ENCODE peak calls at places on chromosomes 12 and 14, in nine cellular contexts. One of them, this sample, is unnamed.

GRCh38 chr12:71636704-71637115 is 26.9 kb downstream of the ZFC3H1 start:
- DNase-seq in chondrocyte: no peak
- DNase-seq in body of pancreas: no peak
- DNase-seq in dermis microvascular lymphatic vessel endothelial cell: peak; percentile 63
- DNase-seq in left cardiac atrium: no peak
- DNase-seq in tibial nerve: no peak
- DNase-seq in WTC11: no peak
- DNase-seq in GF-D8: peak; percentile 32
- DNase-seq in GM23338: peak; percentile 93
- DNase-seq in this sample: peak; percentile 63

GRCh38 chr12:44827832-44828438 is 48.2 kb downstream of the NELL2 start:
- DNase-seq in chondrocyte: no peak
- DNase-seq in WTC11: no peak
- DNase-seq in dermis microvascular lymphatic vessel endothelial cell: no peak
- DNase-seq in GM23338: no peak
- DNase-seq in GF-D8: no peak
- DNase-seq in body of pancreas: no peak
- DNase-seq in tibial nerve: no peak
- DNase-seq in left cardiac atrium: no peak
- DNase-seq in this sample: no peak

GRCh38 chr14:104697892-104698583 is 8.6 kb downstream of the INF2 start:
- DNase-seq in GF-D8: no peak
- DNase-seq in left cardiac atrium: no peak
- DNase-seq in WTC11: no peak
- DNase-seq in body of pancreas: no peak
- DNase-seq in dermis microvascular lymphatic vessel endothelial cell: no peak
- DNase-seq in tibial nerve: no peak
- DNase-seq in GM23338: no peak
- DNase-seq in chondrocyte: no peak
- DNase-seq in this sample: peak; percentile 81

GRCh38 chr12:69064734-69065413 is 131.9 kb upstream of the CPM start:
- DNase-seq in GF-D8: no peak
- DNase-seq in WTC11: no peak
- DNase-seq in left cardiac atrium: no peak
- DNase-seq in body of pancreas: no peak
- DNase-seq in chondrocyte: no peak
- DNase-seq in dermis microvascular lymphatic vessel endothelial cell: no peak
- DNase-seq in GM23338: no peak
- DNase-seq in tibial nerve: no peak
- DNase-seq in this sample: no peak

GRCh38 chr12:112824701-112825100 is 33.2 kb downstream of the RPH3A start:
- DNase-seq in GF-D8: no peak
- DNase-seq in left cardiac atrium: no peak
- DNase-seq in body of pancreas: no peak
- DNase-seq in dermis microvascular lymphatic vessel endothelial cell: no peak
- DNase-seq in tibial nerve: no peak
- DNase-seq in WTC11: no peak
- DNase-seq in GM23338: no peak
- DNase-seq in chondrocyte: no peak
- DNase-seq in this sample: no peak

GRCh38 chr12:45599196-45599595 is 130.3 kb upstream of the ARID2 start:
- DNase-seq in dermis microvascular lymphatic vessel endothelial cell: no peak
- DNase-seq in WTC11: no peak
- DNase-seq in GM23338: no peak
- DNase-seq in chondrocyte: no peak
- DNase-seq in GF-D8: no peak
- DNase-seq in tibial nerve: no peak
- DNase-seq in left cardiac atrium: no peak
- DNase-seq in body of pancreas: no peak
- DNase-seq in this sample: no peak

GRCh38 chr12:59404109-59404650 is 191.6 kb upstream of the SLC16A7 start:
- DNase-seq in GM23338: no peak
- DNase-seq in dermis microvascular lymphatic vessel endothelial cell: no peak
- DNase-seq in left cardiac atrium: no peak
- DNase-seq in body of pancreas: no peak
- DNase-seq in WTC11: no peak
- DNase-seq in chondrocyte: no peak
- DNase-seq in tibial nerve: no peak
- DNase-seq in GF-D8: no peak
- DNase-seq in this sample: no peak

GRCh38 chr12:43063642-43064041 is 474.1 kb upstream of the PRICKLE1 start:
- DNase-seq in GM23338: no peak
- DNase-seq in body of pancreas: no peak
- DNase-seq in left cardiac atrium: no peak
- DNase-seq in tibial nerve: peak; percentile 21
- DNase-seq in chondrocyte: no peak
- DNase-seq in dermis microvascular lymphatic vessel endothelial cell: no peak
- DNase-seq in GF-D8: no peak
- DNase-seq in WTC11: no peak
- DNase-seq in this sample: peak; percentile 70

GRCh38 chr12:88052686-88053085 is 23.5 kb upstream of the C12orf50 start:
- DNase-seq in GM23338: peak; percentile 62
- DNase-seq in WTC11: peak; percentile 26
- DNase-seq in dermis microvascular lymphatic vessel endothelial cell: peak; percentile 32
- DNase-seq in GF-D8: no peak
- DNase-seq in left cardiac atrium: no peak
- DNase-seq in body of pancreas: peak; percentile 21
- DNase-seq in tibial nerve: peak; percentile 15
- DNase-seq in chondrocyte: no peak
- DNase-seq in this sample: peak; percentile 47

GRCh38 chr12:1104088-1104800 is 113.2 kb downstream of the ERC1 start:
- DNase-seq in dermis microvascular lymphatic vessel endothelial cell: no peak
- DNase-seq in chondrocyte: no peak
- DNase-seq in WTC11: no peak
- DNase-seq in left cardiac atrium: no peak
- DNase-seq in GM23338: no peak
- DNase-seq in GF-D8: no peak
- DNase-seq in body of pancreas: no peak
- DNase-seq in tibial nerve: no peak
- DNase-seq in this sample: no peak

GRCh38 chr12:53100466-53101151 is 2.7 kb upstream of the SOAT2 start:
- DNase-seq in dermis microvascular lymphatic vessel endothelial cell: no peak
- DNase-seq in GF-D8: no peak
- DNase-seq in GM23338: no peak
- DNase-seq in body of pancreas: no peak
- DNase-seq in left cardiac atrium: no peak
- DNase-seq in WTC11: no peak
- DNase-seq in tibial nerve: no peak
- DNase-seq in chondrocyte: no peak
- DNase-seq in this sample: peak; percentile 1

GRCh38 chr12:57983150-57983857 is 41.9 kb downstream of the ATP23 start:
- DNase-seq in body of pancreas: peak; percentile 19
- DNase-seq in dermis microvascular lymphatic vessel endothelial cell: peak; percentile 65
- DNase-seq in left cardiac atrium: peak; percentile 34
- DNase-seq in chondrocyte: no peak
- DNase-seq in GF-D8: peak; percentile 17
- DNase-seq in GM23338: peak; percentile 75
- DNase-seq in WTC11: peak; percentile 42
- DNase-seq in tibial nerve: peak; percentile 17
- DNase-seq in this sample: peak; percentile 34

GRCh38 chr12:116717466-116718457 is 20.1 kb downstream of the SPRING1 start:
- DNase-seq in chondrocyte: no peak
- DNase-seq in GF-D8: no peak
- DNase-seq in body of pancreas: peak; percentile 30
- DNase-seq in tibial nerve: peak; percentile 62
- DNase-seq in left cardiac atrium: peak; percentile 75
- DNase-seq in dermis microvascular lymphatic vessel endothelial cell: no peak
- DNase-seq in WTC11: no peak
- DNase-seq in GM23338: no peak
- DNase-seq in this sample: peak; percentile 77